ENCODE peak calls at places on chromosomes 4 and X, in eight cellular contexts. One of them, this sample, is unnamed.

GRCh38 chr4:185834088-185834487 is 22.1 kb upstream of the SORBS2 start:
- DNase-seq in uterus: no peak
- DNase-seq in IMR-90: no peak
- DNase-seq in fibroblast of pulmonary artery: no peak
- DNase-seq in GM13977: no peak
- DNase-seq in HepG2: no peak
- DNase-seq in right lobe of liver: no peak
- DNase-seq in HCT116: no peak
- DNase-seq in this sample: no peak

GRCh38 chr4:179415842-179416223 is 1973.6 kb upstream of the AGA start:
- DNase-seq in uterus: no peak
- DNase-seq in IMR-90: peak
- DNase-seq in fibroblast of pulmonary artery: no peak
- DNase-seq in GM13977: no peak
- DNase-seq in HepG2: no peak
- DNase-seq in right lobe of liver: no peak
- DNase-seq in HCT116: no peak
- DNase-seq in this sample: peak

GRCh38 chr4:7755529-7755928 is 184.1 kb downstream of the AFAP1 start:
- DNase-seq in uterus: no peak
- DNase-seq in IMR-90: no peak
- DNase-seq in fibroblast of pulmonary artery: no peak
- DNase-seq in GM13977: no peak
- DNase-seq in HepG2: no peak
- DNase-seq in right lobe of liver: no peak
- DNase-seq in HCT116: no peak
- DNase-seq in this sample: no peak

GRCh38 chrX:46165411-46165810 is 379.8 kb downstream of the ZNF674 start:
- DNase-seq in uterus: no peak
- DNase-seq in IMR-90: peak
- DNase-seq in fibroblast of pulmonary artery: peak
- DNase-seq in GM13977: no peak
- DNase-seq in HepG2: no peak
- DNase-seq in right lobe of liver: no peak
- DNase-seq in HCT116: no peak
- DNase-seq in this sample: peak

GRCh38 chr4:7422098-7422897 is 12.4 kb downstream of the PSAPL1 start:
- DNase-seq in uterus: peak
- DNase-seq in IMR-90: no peak
- DNase-seq in fibroblast of pulmonary artery: no peak
- DNase-seq in GM13977: no peak
- DNase-seq in HepG2: no peak
- DNase-seq in right lobe of liver: peak
- DNase-seq in HCT116: no peak
- DNase-seq in this sample: no peak

GRCh38 chr4:680931-681645 is 6.7 kb downstream of the MYL5 start:
- DNase-seq in uterus: peak
- DNase-seq in IMR-90: no peak
- DNase-seq in fibroblast of pulmonary artery: peak
- DNase-seq in GM13977: peak
- DNase-seq in HepG2: no peak
- DNase-seq in right lobe of liver: no peak
- DNase-seq in HCT116: no peak
- DNase-seq in this sample: peak

GRCh38 chr4:155582971-155583437 is 83.6 kb upstream of the GUCY1A1 start:
- DNase-seq in uterus: no peak
- DNase-seq in IMR-90: peak
- DNase-seq in fibroblast of pulmonary artery: peak
- DNase-seq in GM13977: no peak
- DNase-seq in HepG2: no peak
- DNase-seq in right lobe of liver: no peak
- DNase-seq in HCT116: no peak
- DNase-seq in this sample: peak

GRCh38 chr4:21921526-21922180 is 26.9 kb downstream of the KCNIP4 start:
- DNase-seq in uterus: no peak
- DNase-seq in IMR-90: no peak
- DNase-seq in fibroblast of pulmonary artery: no peak
- DNase-seq in GM13977: no peak
- DNase-seq in HepG2: no peak
- DNase-seq in right lobe of liver: no peak
- DNase-seq in HCT116: no peak
- DNase-seq in this sample: no peak

GRCh38 chr4:76305971-76306881 is at the start of gene STBD1:
- DNase-seq in uterus: peak
- DNase-seq in IMR-90: peak
- DNase-seq in fibroblast of pulmonary artery: peak
- DNase-seq in GM13977: peak
- DNase-seq in HepG2: peak
- DNase-seq in right lobe of liver: peak
- DNase-seq in HCT116: peak
- DNase-seq in this sample: peak

GRCh38 chr4:86497980-86498379 is 96.1 kb upstream of the PTPN13 start:
- DNase-seq in uterus: no peak
- DNase-seq in IMR-90: no peak
- DNase-seq in fibroblast of pulmonary artery: no peak
- DNase-seq in GM13977: no peak
- DNase-seq in HepG2: no peak
- DNase-seq in right lobe of liver: no peak
- DNase-seq in HCT116: no peak
- DNase-seq in this sample: peak

GRCh38 chr4:114535725-114536124 is 62.9 kb upstream of the UGT8 start:
- DNase-seq in uterus: no peak
- DNase-seq in IMR-90: no peak
- DNase-seq in fibroblast of pulmonary artery: no peak
- DNase-seq in GM13977: no peak
- DNase-seq in HepG2: no peak
- DNase-seq in right lobe of liver: no peak
- DNase-seq in HCT116: no peak
- DNase-seq in this sample: no peak

GRCh38 chrX:150084474-150085229 is 146.4 kb upstream of the EOLA2 start:
- DNase-seq in uterus: no peak
- DNase-seq in IMR-90: peak
- DNase-seq in fibroblast of pulmonary artery: peak
- DNase-seq in GM13977: no peak
- DNase-seq in HepG2: no peak
- DNase-seq in right lobe of liver: no peak
- DNase-seq in HCT116: no peak
- DNase-seq in this sample: peak

GRCh38 chr4:89541998-89542397 is 234.4 kb upstream of the GPRIN3 start:
- DNase-seq in uterus: no peak
- DNase-seq in IMR-90: no peak
- DNase-seq in fibroblast of pulmonary artery: no peak
- DNase-seq in GM13977: no peak
- DNase-seq in HepG2: no peak
- DNase-seq in right lobe of liver: no peak
- DNase-seq in HCT116: no peak
- DNase-seq in this sample: no peak

GRCh38 chrX:4710618-4711433 is 997.4 kb upstream of the PRKX start:
- DNase-seq in uterus: no peak
- DNase-seq in IMR-90: no peak
- DNase-seq in fibroblast of pulmonary artery: no peak
- DNase-seq in GM13977: no peak
- DNase-seq in HepG2: peak
- DNase-seq in right lobe of liver: no peak
- DNase-seq in HCT116: no peak
- DNase-seq in this sample: no peak

GRCh38 chrX:112081781-112082482 is 644 bp downstream of the TRPC5 start:
- DNase-seq in uterus: no peak
- DNase-seq in IMR-90: no peak
- DNase-seq in fibroblast of pulmonary artery: no peak
- DNase-seq in GM13977: no peak
- DNase-seq in HepG2: no peak
- DNase-seq in right lobe of liver: no peak
- DNase-seq in HCT116: no peak
- DNase-seq in this sample: no peak

GRCh38 chrX:39736219-39737211 is 361.2 kb downstream of the BCOR start:
- DNase-seq in uterus: peak
- DNase-seq in IMR-90: peak
- DNase-seq in fibroblast of pulmonary artery: peak
- DNase-seq in GM13977: no peak
- DNase-seq in HepG2: no peak
- DNase-seq in right lobe of liver: peak
- DNase-seq in HCT116: no peak
- DNase-seq in this sample: peak

GRCh38 chr4:168711197-168712120 is 214.6 kb downstream of the PALLD start:
- DNase-seq in uterus: peak
- DNase-seq in IMR-90: peak
- DNase-seq in fibroblast of pulmonary artery: peak
- DNase-seq in GM13977: no peak
- DNase-seq in HepG2: no peak
- DNase-seq in right lobe of liver: no peak
- DNase-seq in HCT116: no peak
- DNase-seq in this sample: no peak

GRCh38 chr4:139951051-139951450 is 202.9 kb downstream of the MAML3 start:
- DNase-seq in uterus: no peak
- DNase-seq in IMR-90: no peak
- DNase-seq in fibroblast of pulmonary artery: peak
- DNase-seq in GM13977: no peak
- DNase-seq in HepG2: no peak
- DNase-seq in right lobe of liver: no peak
- DNase-seq in HCT116: no peak
- DNase-seq in this sample: no peak

GRCh38 chr4:85084371-85085170 is 118.1 kb upstream of the WDFY3 start:
- DNase-seq in uterus: no peak
- DNase-seq in IMR-90: peak
- DNase-seq in fibroblast of pulmonary artery: peak
- DNase-seq in GM13977: peak
- DNase-seq in HepG2: peak
- DNase-seq in right lobe of liver: no peak
- DNase-seq in HCT116: peak
- DNase-seq in this sample: peak

GRCh38 chrX:20116087-20116574 is 576 bp downstream of the MAP7D2 start:
- DNase-seq in uterus: no peak
- DNase-seq in IMR-90: no peak
- DNase-seq in fibroblast of pulmonary artery: no peak
- DNase-seq in GM13977: no peak
- DNase-seq in HepG2: no peak
- DNase-seq in right lobe of liver: no peak
- DNase-seq in HCT116: no peak
- DNase-seq in this sample: no peak

DNA sequence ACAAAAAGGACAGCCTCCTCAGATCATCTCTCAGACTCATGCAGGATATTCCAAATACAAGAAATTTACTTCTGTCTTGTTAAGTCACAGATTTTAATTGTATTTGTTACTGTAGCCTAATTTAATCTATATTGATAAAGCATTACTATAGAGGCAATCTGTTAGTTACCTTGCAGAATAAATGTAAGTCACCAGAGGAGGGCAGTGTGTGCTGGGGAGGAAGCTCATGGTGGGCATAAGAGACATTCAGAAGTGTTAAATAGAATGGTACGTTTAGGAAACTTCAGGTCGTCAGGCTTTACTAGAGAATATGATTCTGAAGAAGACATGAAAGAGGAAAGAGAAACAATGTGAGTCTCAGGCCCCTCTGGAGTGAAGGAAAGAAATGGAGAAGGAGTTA is 37.3 kb upstream of the INPP4B start:
- DNase-seq in uterus: no peak
- DNase-seq in IMR-90: peak
- DNase-seq in fibroblast of pulmonary artery: no peak
- DNase-seq in GM13977: no peak
- DNase-seq in HepG2: no peak
- DNase-seq in right lobe of liver: no peak
- DNase-seq in HCT116: peak
- DNase-seq in this sample: peak
- TF ChIP-seq CTCF in uterus: peak
- TF ChIP-seq CTCF in IMR-90: peak
- TF ChIP-seq CTCF in fibroblast of pulmonary artery: peak
- TF ChIP-seq CTCF in GM13977: peak
- TF ChIP-seq CTCF in HepG2: no peak
- TF ChIP-seq CTCF in right lobe of liver: no peak
- TF ChIP-seq CTCF in HCT116: peak
- TF ChIP-seq CTCF in this sample: peak

DNA sequence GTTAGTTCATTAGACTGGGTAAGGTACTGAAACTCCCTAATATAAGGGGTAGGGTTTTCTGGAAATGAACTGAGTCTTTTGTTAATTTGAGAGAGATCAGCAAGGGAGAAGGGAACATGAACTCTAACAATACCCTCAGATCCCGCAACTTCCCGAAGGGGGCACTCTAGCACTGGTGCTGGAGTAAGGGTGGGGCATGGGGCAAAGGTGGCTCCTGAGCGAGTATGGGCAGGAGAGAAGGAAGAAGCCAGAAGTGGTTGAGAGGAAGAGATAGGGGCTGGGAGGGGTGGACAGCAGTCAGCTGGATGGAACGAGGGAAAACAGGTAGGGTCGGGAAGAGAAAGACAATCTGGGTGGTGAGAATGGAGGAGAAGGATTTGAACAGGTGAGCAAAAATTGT is 183.2 kb upstream of the MAGEE2 start:
- DNase-seq in uterus: no peak
- DNase-seq in IMR-90: no peak
- DNase-seq in fibroblast of pulmonary artery: no peak
- DNase-seq in GM13977: no peak
- DNase-seq in HepG2: peak
- DNase-seq in right lobe of liver: no peak
- DNase-seq in HCT116: peak
- DNase-seq in this sample: peak
- TF ChIP-seq CTCF in uterus: no peak
- TF ChIP-seq CTCF in IMR-90: no peak
- TF ChIP-seq CTCF in fibroblast of pulmonary artery: no peak
- TF ChIP-seq CTCF in GM13977: no peak
- TF ChIP-seq CTCF in HepG2: peak
- TF ChIP-seq CTCF in right lobe of liver: no peak
- TF ChIP-seq CTCF in HCT116: peak
- TF ChIP-seq CTCF in this sample: no peak

DNA sequence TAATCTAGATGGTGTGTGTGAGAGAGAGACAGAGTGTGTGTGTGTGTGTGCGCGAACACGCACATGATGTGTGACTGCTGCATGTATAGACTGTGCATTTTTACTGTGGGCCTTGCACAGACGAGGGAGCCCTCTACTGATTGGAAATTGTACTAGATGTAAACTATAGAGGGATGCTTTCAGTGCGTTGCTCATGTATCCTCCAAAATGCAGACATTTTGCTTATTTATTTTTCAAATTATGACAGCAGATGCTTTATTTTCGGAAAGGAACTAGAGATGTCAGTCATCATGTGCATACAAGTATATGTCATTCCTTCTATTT is 168.4 kb upstream of the GK2 start:
- DNase-seq in uterus: no peak
- DNase-seq in IMR-90: peak
- DNase-seq in fibroblast of pulmonary artery: peak
- DNase-seq in GM13977: no peak
- DNase-seq in HepG2: peak
- DNase-seq in right lobe of liver: no peak
- DNase-seq in HCT116: no peak
- DNase-seq in this sample: peak
- TF ChIP-seq CTCF in uterus: no peak
- TF ChIP-seq CTCF in IMR-90: peak
- TF ChIP-seq CTCF in fibroblast of pulmonary artery: peak
- TF ChIP-seq CTCF in GM13977: peak
- TF ChIP-seq CTCF in HepG2: peak
- TF ChIP-seq CTCF in right lobe of liver: peak
- TF ChIP-seq CTCF in HCT116: peak
- TF ChIP-seq CTCF in this sample: peak

GRCh38 chrX:88425739-88426138 is 321.3 kb upstream of the CPXCR1 start:
- DNase-seq in uterus: no peak
- DNase-seq in IMR-90: no peak
- DNase-seq in fibroblast of pulmonary artery: peak
- DNase-seq in GM13977: no peak
- DNase-seq in HepG2: peak
- DNase-seq in right lobe of liver: no peak
- DNase-seq in HCT116: no peak
- DNase-seq in this sample: peak
- TF ChIP-seq CTCF in uterus: no peak
- TF ChIP-seq CTCF in IMR-90: peak
- TF ChIP-seq CTCF in fibroblast of pulmonary artery: peak
- TF ChIP-seq CTCF in GM13977: no peak
- TF ChIP-seq CTCF in HepG2: peak
- TF ChIP-seq CTCF in right lobe of liver: peak
- TF ChIP-seq CTCF in HCT116: no peak
- TF ChIP-seq CTCF in this sample: peak

GRCh38 chr4:158811704-158812103 is 42.9 kb downstream of the FNIP2 start:
- DNase-seq in uterus: no peak
- DNase-seq in IMR-90: no peak
- DNase-seq in fibroblast of pulmonary artery: peak
- DNase-seq in GM13977: no peak
- DNase-seq in HepG2: no peak
- DNase-seq in right lobe of liver: no peak
- DNase-seq in HCT116: no peak
- DNase-seq in this sample: peak
- TF ChIP-seq CTCF in uterus: no peak
- TF ChIP-seq CTCF in IMR-90: no peak
- TF ChIP-seq CTCF in fibroblast of pulmonary artery: no peak
- TF ChIP-seq CTCF in GM13977: no peak
- TF ChIP-seq CTCF in HepG2: no peak
- TF ChIP-seq CTCF in right lobe of liver: no peak
- TF ChIP-seq CTCF in HCT116: no peak
- TF ChIP-seq CTCF in this sample: no peak

This sample was measured in PC-3.